ENCODE peak calls at places on chromosomes 7 and 10, in nine cellular contexts. K is pancreas; A is CD8-positive, alpha-beta T cell; O is adrenal gland; U is mammary epithelial cell; D is A549; Q is OCI-LY7; E is body of pancreas; I is tibial nerve. H is an unnamed sample.

GRCh38 chr10:46077141-46077554 is 31.1 kb upstream of the MSMB start:
- DNase-seq in E (no peak), Q (no peak), O (no peak), I (no peak), A (no peak), D (no peak), U (peak), K (no peak), H (no peak)

GRCh38 chr10:65907199-65907712 is 1018.6 kb upstream of the LRRTM3 start:
- DNase-seq in D (no peak), E (no peak), Q (no peak), O (no peak), A (no peak), K (no peak), I (no peak), U (no peak), H (no peak)

GRCh38 chr10:108090476-108091215 is 926.1 kb upstream of the SORCS1 start:
- DNase-seq in D (no peak), A (no peak), O (no peak), E (no peak), U (peak), Q (no peak), I (no peak), K (no peak), H (no peak)

GRCh38 chr10:2994562-2994961 is 72.8 kb upstream of the PFKP start:
- DNase-seq in O (no peak), D (no peak), Q (no peak), K (no peak), A (no peak), I (no peak), E (no peak), U (no peak), H (no peak)

GRCh38 chr7:95104739-95105138 is 197.3 kb downstream of the PPP1R9A start:
- DNase-seq in O (peak), I (no peak), D (peak), Q (no peak), A (no peak), U (peak), E (peak), K (peak), H (no peak)

GRCh38 chr10:49140306-49141175 is 6.7 kb upstream of the FAM170B start:
- DNase-seq in K (no peak), O (no peak), D (no peak), Q (no peak), U (no peak), A (no peak), E (no peak), I (no peak), H (no peak)

GRCh38 chr7:24701232-24701898 is 55.9 kb downstream of the GSDME start:
- DNase-seq in K (no peak), E (no peak), D (no peak), Q (no peak), O (no peak), A (no peak), U (peak), I (no peak), H (no peak)

GRCh38 chr7:151485006-151485732 is 34.5 kb downstream of the RHEB start:
- DNase-seq in D (peak), E (peak), A (no peak), O (peak), I (no peak), Q (no peak), U (peak), K (no peak), H (no peak)

GRCh38 chr7:128940494-128941322 is 3.0 kb downstream of the IRF5 start:
- DNase-seq in E (no peak), Q (peak), D (no peak), U (no peak), O (peak), I (no peak), A (no peak), K (peak), H (peak)

GRCh38 chr10:66180651-66181318 is 745.1 kb upstream of the LRRTM3 start:
- DNase-seq in U (peak), Q (peak), I (no peak), K (no peak), E (peak), O (no peak), D (peak), A (no peak), H (no peak)

GRCh38 chr10:123564631-123565030 is 101.5 kb upstream of the GPR26 start:
- DNase-seq in U (no peak), D (no peak), K (no peak), Q (no peak), A (no peak), I (no peak), E (no peak), O (no peak), H (no peak)

GRCh38 chr7:77434570-77434969 is 18.4 kb upstream of the GSAP start:
- DNase-seq in K (no peak), D (no peak), Q (no peak), U (no peak), O (no peak), E (no peak), I (no peak), A (no peak), H (no peak)

GRCh38 chr10:13686331-13686752 is 99.6 kb downstream of the PRPF18 start:
- DNase-seq in O (no peak), K (no peak), A (no peak), I (no peak), D (peak), E (no peak), Q (no peak), U (no peak), H (no peak)

GRCh38 chr10:47414752-47415519 is 30.8 kb upstream of the ZNF488 start:
- DNase-seq in O (no peak), K (no peak), I (no peak), Q (no peak), U (no peak), A (no peak), E (no peak), D (no peak), H (no peak)

GRCh38 chr10:19453967-19454366 is 362.3 kb upstream of the PLXDC2 start:
- DNase-seq in Q (no peak), A (no peak), E (no peak), D (no peak), O (no peak), K (no peak), U (no peak), I (no peak), H (no peak)

GRCh38 chr10:132273966-132274365 is 33.8 kb downstream of the STK32C start:
- DNase-seq in E (no peak), A (no peak), Q (no peak), I (no peak), K (no peak), D (no peak), U (no peak), O (no peak), H (no peak)

GRCh38 chr10:123997486-123998196 is 95.8 kb downstream of the CHST15 start:
- DNase-seq in D (peak), U (peak), K (peak), O (peak), E (no peak), Q (no peak), A (no peak), I (no peak), H (no peak)

GRCh38 chr7:130334274-130334673 is 10.3 kb upstream of the CPA5 start:
- DNase-seq in K (no peak), A (no peak), D (no peak), Q (no peak), I (no peak), O (no peak), U (no peak), E (no peak), H (no peak)

GRCh38 chr10:31129261-31129660 is 97.6 kb upstream of the ZNF438 start:
- DNase-seq in U (no peak), E (peak), O (peak), D (peak), I (no peak), K (no peak), Q (no peak), A (no peak), H (peak)

GRCh38 chr10:4278161-4278560 is 493.2 kb upstream of the KLF6 start:
- DNase-seq in Q (no peak), U (no peak), A (no peak), O (no peak), D (no peak), E (no peak), K (no peak), I (no peak), H (no peak)

GRCh38 chr10:6743291-6743849 is 163.3 kb upstream of the PRKCQ start:
- DNase-seq in D (peak), Q (no peak), O (no peak), A (no peak), I (no peak), U (no peak), K (no peak), E (no peak), H (no peak)

GRCh38 chr7:142438235-142438922 is 180.5 kb upstream of the PRSS58 start:
- DNase-seq in U (peak), Q (peak), O (no peak), I (no peak), E (peak), A (no peak), K (no peak), D (peak), H (peak)

GRCh38 chr7:157235357-157236018 is 96.8 kb downstream of the UBE3C start:
- DNase-seq in K (no peak), O (no peak), D (no peak), I (no peak), E (no peak), U (peak), A (no peak), Q (no peak), H (no peak)

GRCh38 chr10:97664282-97664850 is 22.7 kb downstream of the AVPI1 start:
- DNase-seq in U (no peak), I (no peak), A (no peak), O (peak), K (no peak), D (no peak), E (no peak), Q (no peak), H (no peak)

GRCh38 chr7:127250312-127251047 is 2.3 kb downstream of the GRM8 start:
- DNase-seq in A (no peak), D (peak), E (no peak), Q (peak), O (no peak), U (peak), K (no peak), I (no peak), H (no peak)
- TF ChIP-seq CTCF in A (no peak), D (no peak), E (no peak), Q (peak), O (no peak), U (no peak), K (no peak), I (peak), H (no peak)

DNA sequence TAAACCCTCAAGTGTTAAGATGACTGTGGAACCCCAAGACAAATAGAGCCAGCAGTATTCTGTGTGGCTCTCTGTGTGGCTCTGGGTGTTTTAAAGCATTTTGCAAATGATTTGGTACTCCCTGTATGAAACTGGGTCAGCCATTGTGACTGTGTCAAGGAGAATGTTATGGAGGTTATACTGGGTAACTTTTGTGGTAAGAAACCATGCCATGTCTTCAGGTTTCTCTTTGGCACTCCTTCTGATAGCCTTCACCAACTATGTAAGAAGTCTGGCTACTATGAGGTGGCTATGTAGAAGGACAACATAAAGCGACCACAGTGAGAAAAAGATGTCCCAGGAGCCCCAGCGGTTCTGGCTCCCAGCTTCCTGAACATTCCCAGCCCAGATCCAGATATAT is 226.6 kb upstream of the RHOBTB1 start:
- DNase-seq in K (no peak), U (no peak), O (no peak), E (no peak), A (no peak), I (no peak), D (no peak), Q (no peak), H (no peak)
- H3K4me3 ChIP-seq in K (no peak), U (no peak), O (no peak), E (no peak), A (no peak), I (no peak), D (no peak), Q (no peak), H (no peak)

GRCh38 chr10:80496555-80497172 is 41.0 kb upstream of the SH2D4B start:
- DNase-seq in E (no peak), A (no peak), Q (no peak), U (no peak), I (no peak), K (no peak), D (no peak), O (no peak), H (no peak)

GRCh38 chr10:80489371-80490112 is 35.4 kb downstream of the TSPAN14 start:
- DNase-seq in Q (no peak), O (no peak), I (no peak), E (no peak), A (no peak), D (no peak), U (no peak), K (no peak), H (no peak)

GRCh38 chr10:80491251-80492102 is 37.4 kb downstream of the TSPAN14 start:
- DNase-seq in K (no peak), E (no peak), D (peak), O (peak), I (no peak), A (no peak), U (no peak), Q (no peak), H (no peak)

GRCh38 chr10:80493482-80494021 is 39.4 kb downstream of the TSPAN14 start:
- DNase-seq in K (no peak), U (no peak), E (no peak), Q (no peak), O (no peak), A (no peak), I (no peak), D (peak), H (no peak)

DNA sequence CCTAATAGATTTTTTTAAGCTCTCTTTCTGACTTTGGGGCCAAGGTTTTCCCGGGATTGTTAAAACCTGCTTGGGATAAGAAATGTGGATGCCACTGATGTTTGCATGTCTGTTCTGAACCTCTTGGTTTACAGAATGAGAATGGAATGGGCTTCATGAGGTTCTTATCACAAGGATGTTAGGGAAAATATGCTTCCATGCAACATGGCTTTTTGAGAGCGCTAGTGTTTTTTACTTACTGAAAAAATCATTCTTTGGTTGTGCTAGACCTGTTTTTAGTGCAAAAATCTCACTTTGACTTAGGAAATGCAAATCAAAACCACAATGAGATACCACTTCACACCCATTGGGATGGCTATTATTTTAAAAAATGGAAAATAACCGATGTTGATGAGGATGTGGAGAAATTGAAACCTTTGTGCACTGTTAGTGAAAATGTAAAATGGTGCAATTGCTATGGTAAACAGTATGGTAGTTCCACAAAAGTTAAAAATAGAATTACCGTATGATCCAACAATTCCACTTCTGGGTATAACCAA is 38.8 kb downstream of the TSPAN14 start:
- DNase-seq in K (no peak), E (no peak), U (no peak), Q (no peak), A (no peak), D (no peak), O (no peak), I (no peak), H (no peak)
- H3K27ac ChIP-seq in K (no peak), E (no peak), U (no peak), Q (peak), A (no peak), D (peak), O (peak), I (no peak), H (peak)

GRCh38 chr10:85266808-85267207 is 938.4 kb downstream of the CCSER2 start:
- DNase-seq in K (no peak), I (no peak), D (no peak), O (no peak), U (no peak), Q (no peak), A (no peak), E (no peak), H (no peak)

GRCh38 chr10:85259908-85260307 is 931.5 kb downstream of the CCSER2 start:
- DNase-seq in K (no peak), I (no peak), D (no peak), E (no peak), A (no peak), O (no peak), Q (no peak), U (no peak), H (no peak)

GRCh38 chr10:85265121-85265520 is 936.7 kb downstream of the CCSER2 start:
- DNase-seq in O (no peak), Q (no peak), E (no peak), K (no peak), U (no peak), D (no peak), I (no peak), A (no peak), H (no peak)

GRCh38 chr10:85262992-85263391 is 934.6 kb downstream of the CCSER2 start:
- DNase-seq in A (no peak), E (no peak), Q (no peak), I (no peak), D (no peak), U (no peak), K (no peak), O (no peak), H (no peak)
- TF ChIP-seq CTCF in A (no peak), E (no peak), Q (no peak), I (no peak), D (no peak), U (no peak), K (no peak), O (no peak), H (no peak)

GRCh38 chr7:2710256-2710655 is 22.3 kb downstream of the AMZ1 start:
- DNase-seq in D (no peak), A (peak), K (no peak), E (no peak), Q (peak), U (no peak), O (no peak), I (no peak), H (peak)
- H3K4me3 ChIP-seq in D (no peak), A (peak), K (no peak), E (no peak), Q (peak), U (no peak), O (no peak), I (peak), H (peak)

GRCh38 chr10:71891437-71891836 is 40.4 kb upstream of the PSAP start:
- DNase-seq in D (no peak), I (no peak), U (no peak), Q (no peak), A (no peak), E (no peak), O (no peak), K (no peak), H (no peak)
- H3K27ac ChIP-seq in D (peak), I (no peak), U (no peak), Q (no peak), A (no peak), E (no peak), O (peak), K (no peak), H (peak)

GRCh38 chr10:79155301-79156081 is 86.7 kb downstream of the ZMIZ1 start:
- DNase-seq in U (no peak), D (no peak), A (no peak), O (peak), K (no peak), E (no peak), Q (peak), I (no peak), H (no peak)
- TF ChIP-seq CTCF in U (no peak), D (peak), A (no peak), O (no peak), K (no peak), E (no peak), Q (peak), I (no peak), H (no peak)

DNA sequence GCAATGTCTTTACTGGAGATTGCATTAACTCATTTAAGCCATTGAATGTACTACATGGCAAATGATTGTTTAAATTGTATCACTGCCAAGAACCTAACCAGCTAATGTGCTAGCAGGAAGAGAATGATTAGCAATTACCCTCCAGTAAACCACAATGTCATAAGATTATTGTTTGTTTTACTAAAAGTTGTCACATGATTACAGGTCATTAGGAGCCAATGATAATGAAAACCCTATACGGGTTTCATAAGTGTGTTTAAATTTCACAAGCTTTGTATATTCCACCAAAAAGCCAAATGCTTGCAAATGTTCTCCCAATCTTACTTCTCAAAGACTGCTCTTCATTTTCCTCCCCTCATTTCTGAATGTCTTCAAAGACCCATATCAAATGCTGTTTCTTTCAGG is 76.5 kb upstream of the PPP1R3C start:
- DNase-seq in U (peak), E (no peak), Q (no peak), D (no peak), I (no peak), O (no peak), A (no peak), K (no peak), H (no peak)
- H3K4me3 ChIP-seq in U (no peak), E (no peak), Q (no peak), D (no peak), I (no peak), O (no peak), A (no peak), K (no peak), H (no peak)